ENCODE peak calls at places on chromosomes 2 and 18, in four cellular contexts. E, I, U and O are unnamed samples.

GRCh38 chr2:192196451-192197194 is 1.9 kb upstream of the TMEFF2 start:
- DNase-seq in E (no peak), I (peak; percentile 51), U (peak; percentile 25), O (no peak)

GRCh38 chr2:25493207-25493606 is 151.5 kb upstream of the DNMT3A start:
- DNase-seq in E (no peak), I (no peak), U (no peak), O (no peak)

GRCh38 chr2:200798519-200798918 is 13.2 kb upstream of the BZW1 start:
- DNase-seq in E (no peak), I (no peak), U (no peak), O (no peak)

GRCh38 chr2:154762638-154763037 is 64.1 kb downstream of the KCNJ3 start:
- DNase-seq in E (no peak), I (no peak), U (no peak), O (no peak)

GRCh38 chr18:73715228-73715670 is 432.4 kb downstream of the FBXO15 start:
- DNase-seq in E (no peak), I (no peak), U (no peak), O (no peak)

GRCh38 chr2:215238485-215239098 is 73.3 kb upstream of the ATIC start:
- DNase-seq in E (no peak), I (no peak), U (no peak), O (no peak)

GRCh38 chr2:45765847-45766254 is 114.4 kb downstream of the PRKCE start:
- DNase-seq in E (no peak), I (no peak), U (no peak), O (no peak)

GRCh38 chr2:20165677-20166509 is 59.0 kb downstream of the SDC1 start:
- DNase-seq in E (peak; percentile 37), I (no peak), U (peak; percentile 76), O (peak; percentile 20)

GRCh38 chr18:77635441-77635840 is 385.8 kb downstream of the GALR1 start:
- DNase-seq in E (no peak), I (no peak), U (no peak), O (no peak)

GRCh38 chr2:29193681-29194080 is 78.5 kb downstream of the CLIP4 start:
- DNase-seq in E (no peak), I (no peak), U (no peak), O (no peak)

GRCh38 chr2:205217004-205217403 is 465.3 kb upstream of the NRP2 start:
- DNase-seq in E (no peak), I (no peak), U (no peak), O (no peak)

GRCh38 chr2:132779206-132779605 is 109.2 kb upstream of the LYPD1 start:
- DNase-seq in E (no peak), I (no peak), U (no peak), O (no peak)
- H3K4me2 ChIP-seq in E (no peak overlapping the region), I (no peak overlapping the region), U (no peak overlapping the region), O (no peak overlapping the region)

DNA sequence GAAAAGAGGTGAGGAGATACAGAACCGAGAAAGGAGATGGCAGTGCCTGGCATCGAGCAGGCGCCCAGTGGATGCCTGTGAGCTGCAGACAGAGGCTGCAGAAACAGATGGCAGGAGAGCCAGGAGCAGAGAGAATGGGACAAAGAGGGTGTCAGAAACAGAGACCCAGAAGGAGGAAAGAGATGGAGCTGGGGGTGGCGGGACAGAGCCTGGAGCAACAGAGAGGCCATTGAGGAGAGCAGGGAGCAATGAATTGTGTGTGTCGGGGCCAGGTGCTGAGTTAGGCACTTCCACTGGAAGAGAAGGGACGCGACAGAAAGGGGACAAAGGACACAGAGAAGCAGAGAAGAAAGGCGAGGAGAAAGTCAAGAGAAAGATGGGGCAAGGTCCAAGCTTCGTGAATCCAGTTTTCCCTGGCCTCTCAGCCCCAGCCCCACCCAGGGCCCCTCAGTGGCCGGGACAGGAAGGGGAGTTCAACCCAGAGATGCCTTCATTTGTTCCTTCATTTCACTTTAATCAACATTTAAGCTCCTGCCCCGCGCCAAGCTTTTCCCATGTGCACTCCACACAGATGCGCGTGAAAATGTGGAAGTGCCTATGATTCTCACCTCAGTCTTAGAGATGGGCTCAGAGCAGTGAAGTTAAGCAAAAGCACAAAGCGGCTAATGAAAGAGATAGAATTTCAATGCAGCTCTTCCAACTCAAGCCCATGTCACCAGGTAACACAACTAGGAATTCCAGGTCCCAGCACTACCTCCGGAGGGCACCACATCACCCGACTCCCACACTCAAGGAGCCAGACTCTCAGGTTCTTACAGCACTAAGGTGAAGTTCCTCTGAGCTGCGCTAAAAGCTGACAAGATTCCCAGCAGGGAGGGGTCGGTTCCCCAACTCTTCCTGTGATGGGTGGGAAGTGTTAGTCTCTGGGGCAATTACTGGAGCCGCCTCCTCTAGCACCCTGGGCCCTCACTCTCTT is 55.2 kb downstream of the TNS1 start:
- DNase-seq in E (no peak), I (no peak), U (peak; percentile 50), O (no peak)
- H4K20me1 ChIP-seq in E (no peaks in the 10 kb centered on the region), I (no peaks in the 10 kb centered on the region), U (peaks cover 64% of the 10 kb centered on the region), O (no peaks in the 10 kb centered on the region)

GRCh38 chr2:67514515-67514914 is 117.4 kb downstream of the ETAA1 start:
- DNase-seq in E (peak; percentile 62), I (no peak), U (peak; percentile 26), O (no peak)
- H3K4me2 ChIP-seq in E (peak overlapping the region; percentile 70), I (no peak overlapping the region), U (peak overlapping the region; percentile 10), O (no peak overlapping the region)

DNA sequence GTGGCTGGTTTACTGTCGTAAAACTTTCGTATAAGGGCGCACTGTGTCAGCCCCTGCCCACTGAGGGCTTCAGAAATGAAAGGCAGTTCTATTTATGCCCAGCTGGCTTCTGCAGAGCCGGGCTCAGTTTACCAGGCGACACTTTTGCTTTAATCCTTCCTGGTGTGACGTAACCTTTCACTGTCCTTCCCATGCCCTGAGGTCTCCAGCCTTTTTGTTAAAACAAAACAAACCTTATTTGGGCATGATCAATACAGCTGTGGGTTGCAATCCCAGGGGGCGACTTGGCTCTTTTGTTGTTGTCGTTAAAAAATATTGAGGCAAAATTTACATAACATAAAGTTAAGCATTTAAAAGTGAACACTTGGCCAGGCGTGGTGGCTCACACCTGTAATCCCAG is 85.3 kb downstream of the AGAP1 start:
- DNase-seq in E (no peak), I (no peak), U (no peak), O (no peak)
- H4K20me1 ChIP-seq in E (peaks cover 33% of the 10 kb centered on the region), I (peaks cover 75% of the 10 kb centered on the region), U (peaks cover 54% of the 10 kb centered on the region), O (no peaks in the 10 kb centered on the region)

GRCh38 chr2:7241041-7241440 is 323.8 kb downstream of the RNF144A start:
- DNase-seq in E (no peak), I (no peak), U (no peak), O (no peak)
- H3K4me2 ChIP-seq in E (no peak overlapping the region), I (no peak overlapping the region), U (no peak overlapping the region), O (no peak overlapping the region)

DNA sequence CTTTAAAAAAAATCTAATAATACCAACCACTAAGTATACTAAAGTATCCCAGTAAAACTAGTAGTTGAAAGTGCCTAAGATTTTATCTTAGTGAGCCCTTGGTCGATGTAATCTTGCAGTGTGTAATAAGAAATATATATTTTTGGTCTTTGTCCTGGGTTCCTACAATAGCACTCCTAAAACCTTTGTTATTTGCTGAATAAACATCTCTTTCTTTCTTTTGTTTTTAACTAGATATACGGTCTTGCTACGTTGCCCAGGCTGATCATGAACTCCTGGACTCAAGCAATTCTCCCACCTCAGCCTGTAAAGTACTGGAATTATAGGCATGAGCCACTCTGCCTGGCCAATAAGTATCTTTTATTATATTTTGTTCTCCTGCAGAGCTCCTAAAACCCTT is 2.4 kb upstream of the TP53I3 start:
- DNase-seq in E (no peak), I (no peak), U (no peak), O (no peak)
- H4K20me1 ChIP-seq in E (no peaks in the 10 kb centered on the region), I (no peaks in the 10 kb centered on the region), U (no peaks in the 10 kb centered on the region), O (no peaks in the 10 kb centered on the region)